ENCODE peak calls at places on chromosome 21, in nine cellular contexts. B is stimulated activated CD4-positive, alpha-beta T cell treated with anti-CD3 and anti-CD28 coated beads, Interleukin-12 subunit alpha, Interleukin-12 subunit beta, amount 100 ng/mL, for 48 hours; Y is ACHN; E is colonic mucosa; R is HFF-Myc; T is left colon; X is HFFc6; F is T-cell; H is Peyer's patch. J is an unnamed sample.

GRCh38 chr21:15283789-15284188 is 219.0 kb upstream of the NRIP1 start:
- DNase-seq in B (no peak), Y (no peak), E (no peak), R (no peak), T (no peak), X (no peak), F (no peak), H (no peak), J (no peak)

GRCh38 chr21:36606983-36607325 is 92.0 kb upstream of the SIM2 start:
- DNase-seq in B (no peak), Y (no peak), E (no peak), R (no peak), T (no peak), X (no peak), F (no peak), H (no peak), J (no peak)

GRCh38 chr21:32994305-32994704 is 31.4 kb upstream of the OLIG2 start:
- DNase-seq in B (no peak), Y (peak), E (no peak), R (no peak), T (no peak), X (peak), F (no peak), H (no peak), J (peak)

GRCh38 chr21:42797522-42797921 is 81.8 kb downstream of the WDR4 start:
- DNase-seq in B (no peak), Y (no peak), E (no peak), R (no peak), T (no peak), X (no peak), F (no peak), H (no peak), J (no peak)

GRCh38 chr21:42287193-42288083 is 27.8 kb downstream of the TFF3 start:
- DNase-seq in B (no peak), Y (no peak), E (no peak), R (no peak), T (no peak), X (no peak), F (no peak), H (no peak), J (no peak)

GRCh38 chr21:46156678-46157077 is 1.3 kb upstream of the FTCD start:
- DNase-seq in B (no peak), Y (no peak), E (no peak), R (no peak), T (no peak), X (no peak), F (no peak), H (no peak), J (no peak)

GRCh38 chr21:44708213-44708865 is 3.0 kb downstream of the TSPEAR start:
- DNase-seq in B (no peak), Y (no peak), E (peak), R (no peak), T (no peak), X (no peak), F (no peak), H (peak), J (peak)

GRCh38 chr21:38486221-38486620 is 12.1 kb downstream of the ERG start:
- DNase-seq in B (no peak), Y (no peak), E (no peak), R (no peak), T (no peak), X (peak), F (no peak), H (no peak), J (no peak)

GRCh38 chr21:25115021-25115420 is 492.3 kb downstream of the MRPL39 start:
- DNase-seq in B (no peak), Y (no peak), E (no peak), R (no peak), T (no peak), X (peak), F (no peak), H (no peak), J (no peak)

GRCh38 chr21:14862794-14863720 is 201.7 kb downstream of the NRIP1 start:
- DNase-seq in B (no peak), Y (peak), E (no peak), R (no peak), T (peak), X (no peak), F (no peak), H (no peak), J (no peak)

GRCh38 chr21:28521932-28522826 is 470.5 kb downstream of the LTN1 start:
- DNase-seq in B (no peak), Y (peak), E (no peak), R (peak), T (no peak), X (peak), F (no peak), H (no peak), J (no peak)

GRCh38 chr21:33380483-33380998 is 22.7 kb upstream of the IFNGR2 start:
- DNase-seq in B (peak), Y (peak), E (peak), R (peak), T (peak), X (peak), F (peak), H (peak), J (no peak)

GRCh38 chr21:32008714-32009113 is 135.9 kb downstream of the HUNK start:
- DNase-seq in B (no peak), Y (no peak), E (no peak), R (no peak), T (no peak), X (no peak), F (no peak), H (no peak), J (no peak)